ENCODE peak calls at places on chromosome 20, in seven cellular contexts. C is activated T-helper 1 cell treated with anti-CD3 and anti-CD28 coated beads, Interleukin-12 subunit alpha, Interleukin-12 subunit beta, Interleukin-2, Interleukin-4 antibody, amounts not matched to agents 30 ng/mL and 10 ng/mL and 1 ng/mL, durations not matched to agents 14 hours and 24 hours and 36 hours; B is activated CD8-positive, alpha-beta memory T cell treated with anti-CD3 and anti-CD28 coated beads for 48 hours; X is Peyer's patch; E is foreskin fibroblast; K is amniotic stem cell; U is RWPE1. L is an unnamed sample.

GRCh38 chr20:6122873-6123649 is at the start of gene FERMT1:
- DNase-seq in X (peak; percentile 73), E (peak; percentile 64), K (no peak), C (peak; percentile 14), B (peak; percentile 10), U (peak; percentile 88), L (no peak)

GRCh38 chr20:5065489-5066383 is 54.0 kb downstream of the PCNA start:
- DNase-seq in E (peak; percentile 98), B (no peak), C (no peak), X (peak; percentile 54), U (peak; percentile 95), K (peak; percentile 73), L (peak; percentile 61)

GRCh38 chr20:35243317-35243716 is 16.8 kb downstream of the MMP24 start:
- DNase-seq in K (no peak), B (no peak), E (no peak), C (no peak), U (no peak), X (no peak), L (no peak)

GRCh38 chr20:58850693-58851174 is at the start of gene GNAS-AS1:
- DNase-seq in K (peak; percentile 53), X (peak; percentile 86), U (peak; percentile 100), B (peak; percentile 67), E (peak; percentile 89), C (peak; percentile 75), L (no peak)

GRCh38 chr20:270517-270916 is 13.0 kb downstream of the DEFB132 start:
- DNase-seq in X (no peak), E (no peak), U (no peak), C (no peak), B (no peak), K (no peak), L (no peak)

GRCh38 chr20:3794701-3795420 is 1.2 kb upstream of the CDC25B start:
- DNase-seq in B (no peak), X (no peak), K (no peak), C (no peak), U (no peak), E (no peak), L (no peak)

GRCh38 chr20:17505664-17506517 is 25.3 kb downstream of the BFSP1 start:
- DNase-seq in B (peak; percentile 31), X (peak; percentile 53), K (no peak), E (peak; percentile 25), C (peak; percentile 16), U (peak; percentile 91), L (no peak)

GRCh38 chr20:10670521-10671220 is 3.1 kb downstream of the JAG1 start:
- DNase-seq in U (no peak), E (no peak), X (no peak), B (no peak), K (no peak), C (no peak), L (no peak)

GRCh38 chr20:17634666-17635319 is 47.2 kb downstream of the RRBP1 start:
- DNase-seq in E (no peak), C (no peak), X (no peak), K (no peak), B (no peak), U (no peak), L (no peak)

L was measured in thoracic aorta.